ENCODE peak calls at places on chromosome 5, in four cellular contexts. B, X, P and D are unnamed samples.
A peak's percentile ranks its signal among the peaks of the same experiment; 100 is the strongest.

GRCh38 chr5:61232490-61232889 is 70.2 kb upstream of the SMIM15 start:
- DNase-seq in B (no peak), X (no peak), P (no peak), D (no peak)

GRCh38 chr5:123125172-123125508 is 36.1 kb downstream of the PRDM6 start:
- DNase-seq in B (no peak), X (no peak), P (no peak), D (no peak)

GRCh38 chr5:178941361-178941760 is 363 bp downstream of the ZNF454 start:
- DNase-seq in B (no peak), X (peak; percentile 60), P (peak; percentile 17), D (peak; percentile 44)

GRCh38 chr5:137563646-137564474 is 64.7 kb upstream of the SPOCK1 start:
- DNase-seq in B (no peak), X (no peak), P (no peak), D (no peak)

GRCh38 chr5:135310328-135310989 is 88.6 kb downstream of the MACROH2A1 start:
- DNase-seq in B (no peak), X (no peak), P (no peak), D (no peak)

GRCh38 chr5:112630246-112631009 is 107.3 kb upstream of the APC start:
- DNase-seq in B (no peak), X (no peak), P (no peak), D (no peak)

GRCh38 chr5:175444060-175444904 is at the start of gene DRD1:
- DNase-seq in B (no peak), X (no peak), P (no peak), D (peak; percentile 59)

GRCh38 chr5:150599917-150600511 is 40.4 kb upstream of the SYNPO start:
- DNase-seq in B (peak; percentile 36), X (peak; percentile 94), P (peak; percentile 54), D (peak; percentile 83)

GRCh38 chr5:156402387-156402921 is 75.5 kb downstream of the SGCD start:
- DNase-seq in B (peak; percentile 71), X (no peak), P (no peak), D (no peak)

GRCh38 chr5:170722316-170722715 is 61.2 kb upstream of the GABRP start:
- DNase-seq in B (no peak), X (no peak), P (no peak), D (no peak)

GRCh38 chr5:151810449-151810848 is 38.7 kb downstream of the G3BP1 start:
- DNase-seq in B (no peak), X (no peak), P (no peak), D (no peak)
- H3K27ac ChIP-seq in B (no peak overlapping the region), X (no peak overlapping the region), P (no peak overlapping the region), D (no peak overlapping the region)

GRCh38 chr5:91061094-91061493 is 322.0 kb downstream of the ARRDC3 start:
- DNase-seq in B (no peak), X (no peak), P (peak; percentile 9), D (no peak)

GRCh38 chr5:91058155-91058554 is 325.0 kb downstream of the ARRDC3 start:
- DNase-seq in B (no peak), X (no peak), P (no peak), D (no peak)

GRCh38 chr5:91061946-91062586 is 321.1 kb downstream of the ARRDC3 start:
- DNase-seq in B (no peak), X (no peak), P (no peak), D (no peak)

GRCh38 chr5:91059409-91059808 is 323.7 kb downstream of the ARRDC3 start:
- DNase-seq in B (no peak), X (no peak), P (no peak), D (no peak)

GRCh38 chr5:91058575-91058974 is 324.5 kb downstream of the ARRDC3 start:
- DNase-seq in B (no peak), X (no peak), P (no peak), D (no peak)
- H3K27ac ChIP-seq in B (no peak overlapping the region), X (no peak overlapping the region), P (no peak overlapping the region), D (no peak overlapping the region)

DNA sequence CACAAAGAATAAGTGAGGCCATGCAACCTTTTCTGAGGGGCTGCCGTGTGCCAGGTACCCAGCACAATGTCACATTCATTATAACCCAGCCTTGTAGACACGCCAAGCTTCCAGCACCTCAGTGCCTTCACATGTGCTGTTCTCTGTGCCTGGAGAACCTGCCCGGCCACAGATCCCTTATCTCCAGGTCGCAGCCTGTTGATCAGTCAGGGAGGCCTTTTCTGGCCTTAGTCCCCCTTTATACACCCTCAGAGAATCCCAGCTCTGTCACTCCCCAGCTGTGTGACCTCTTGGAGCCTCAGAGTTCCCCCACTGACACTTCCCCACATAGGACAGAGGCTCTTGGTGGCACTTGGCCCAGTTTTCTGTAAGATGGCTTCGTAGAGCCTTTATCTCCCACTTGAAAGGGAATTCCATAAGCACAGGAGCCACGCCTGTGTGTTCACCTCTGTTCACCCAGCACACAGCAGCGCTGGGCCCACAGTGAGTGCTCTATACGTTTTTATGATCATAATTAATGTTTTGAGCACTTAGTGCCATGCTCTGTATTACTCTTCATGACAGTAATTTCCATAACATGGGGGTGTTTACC is 38.7 kb downstream of the NEURL1B start:
- DNase-seq in B (no peak), X (no peak), P (no peak), D (no peak)
- H3K27ac ChIP-seq in B (peak overlapping the region; percentile 74), X (no peak overlapping the region), P (no peak overlapping the region), D (no peak overlapping the region)

DNA sequence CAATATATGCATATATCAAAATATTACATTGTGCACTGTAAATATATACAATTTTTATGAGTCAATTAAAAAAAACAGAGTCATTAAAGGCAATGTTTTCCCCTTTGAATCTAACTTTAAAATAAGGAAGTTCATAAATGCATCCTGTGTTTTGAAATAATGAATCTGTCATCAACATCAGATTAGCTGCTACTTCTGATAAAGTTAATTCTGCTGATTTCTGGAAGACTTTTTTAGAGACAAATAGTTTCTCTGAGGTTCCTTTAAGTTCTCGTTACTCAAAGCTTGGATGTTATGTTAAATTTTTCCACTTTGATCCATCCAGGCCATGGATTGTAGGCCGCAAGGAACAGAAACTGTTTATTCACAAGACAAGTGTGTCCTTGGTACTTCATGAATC is 115.5 kb downstream of the CARTPT start:
- DNase-seq in B (no peak), X (no peak), P (no peak), D (no peak)
- H3K27ac ChIP-seq in B (no peak overlapping the region), X (no peak overlapping the region), P (no peak overlapping the region), D (no peak overlapping the region)

GRCh38 chr5:158759276-158759675 is 340.4 kb downstream of the EBF1 start:
- DNase-seq in B (no peak), X (no peak), P (no peak), D (no peak)

GRCh38 chr5:158758666-158759065 is 341.1 kb downstream of the EBF1 start:
- DNase-seq in B (no peak), X (no peak), P (no peak), D (no peak)

GRCh38 chr5:158755221-158755620 is 344.5 kb downstream of the EBF1 start:
- DNase-seq in B (no peak), X (no peak), P (no peak), D (no peak)

GRCh38 chr5:158755971-158756370 is 343.7 kb downstream of the EBF1 start:
- DNase-seq in B (no peak), X (no peak), P (no peak), D (no peak)

GRCh38 chr5:158756873-158757272 is 342.8 kb downstream of the EBF1 start:
- DNase-seq in B (no peak), X (no peak), P (no peak), D (no peak)
- H3K27ac ChIP-seq in B (no peak overlapping the region), X (no peak overlapping the region), P (no peak overlapping the region), D (no peak overlapping the region)

GRCh38 chr5:133026664-133027153 is 360 bp upstream of the ZCCHC10 start:
- DNase-seq in B (no peak), X (no peak), P (no peak), D (no peak)
- H3K27ac ChIP-seq in B (peak overlapping the region; percentile 97), X (peak overlapping the region; percentile 57), P (peak overlapping the region; percentile 97), D (peak overlapping the region; percentile 37)

GRCh38 chr5:22108545-22108944 is 744.6 kb downstream of the CDH12 start:
- DNase-seq in B (no peak), X (no peak), P (no peak), D (no peak)
- H3K27ac ChIP-seq in B (no peak overlapping the region), X (no peak overlapping the region), P (no peak overlapping the region), D (no peak overlapping the region)

GRCh38 chr5:114390431-114390830 is 28.6 kb downstream of the KCNN2 start:
- DNase-seq in B (no peak), X (no peak), P (no peak), D (no peak)

GRCh38 chr5:114391321-114391720 is 29.5 kb downstream of the KCNN2 start:
- DNase-seq in B (no peak), X (no peak), P (no peak), D (no peak)

GRCh38 chr5:114393159-114393558 is 31.3 kb downstream of the KCNN2 start:
- DNase-seq in B (no peak), X (no peak), P (no peak), D (no peak)

DNA sequence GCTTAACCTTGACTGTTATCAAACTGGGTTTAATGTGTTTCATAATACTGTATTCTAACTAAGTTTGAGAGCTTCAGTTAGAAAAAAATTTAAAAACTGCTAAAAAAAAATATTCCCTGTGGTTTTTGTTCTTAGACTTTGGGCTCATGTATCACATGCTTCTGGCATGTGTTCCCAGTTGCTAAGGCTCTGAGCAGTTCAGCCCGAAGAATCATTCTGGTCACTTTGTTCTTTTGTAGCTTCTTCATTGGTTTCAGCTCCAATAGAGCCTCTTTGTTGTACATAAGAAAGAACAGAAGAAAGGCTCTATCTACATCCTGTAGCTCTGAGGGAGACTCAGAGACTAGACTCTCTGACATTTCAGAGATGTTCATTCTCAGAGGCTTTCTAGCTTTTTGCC is 25.6 kb downstream of the KCNN2 start:
- DNase-seq in B (no peak), X (no peak), P (no peak), D (no peak)
- H3K27ac ChIP-seq in B (no peak overlapping the region), X (no peak overlapping the region), P (no peak overlapping the region), D (no peak overlapping the region)